ENCODE peak calls at places on chromosomes 13 and 19, in seven cellular contexts. One of them, this sample, is unnamed.

GRCh38 chr13:18947376-18947977 is 234.1 kb downstream of the TUBA3C start:
- DNase-seq in kidney epithelial cell: no peak
- DNase-seq in neural progenitor cell: no peak
- DNase-seq in suprapubic skin: no peak
- DNase-seq in Peyer's patch: peak
- DNase-seq in fibroblast of mammary gland: no peak
- DNase-seq in PC-3: no peak
- DNase-seq in this sample: no peak

GRCh38 chr19:30841934-30842333 is 469.8 kb downstream of the ZNF536 start:
- DNase-seq in PC-3: no peak
- DNase-seq in fibroblast of mammary gland: no peak
- DNase-seq in kidney epithelial cell: no peak
- DNase-seq in neural progenitor cell: no peak
- DNase-seq in suprapubic skin: no peak
- DNase-seq in Peyer's patch: no peak
- DNase-seq in this sample: no peak

GRCh38 chr19:47661571-47661970 is 51.7 kb upstream of the EHD2 start:
- DNase-seq in neural progenitor cell: no peak
- DNase-seq in kidney epithelial cell: no peak
- DNase-seq in Peyer's patch: no peak
- DNase-seq in PC-3: no peak
- DNase-seq in suprapubic skin: no peak
- DNase-seq in fibroblast of mammary gland: peak
- DNase-seq in this sample: no peak

GRCh38 chr19:36564391-36564790 is 8.7 kb downstream of the ZNF529 start:
- DNase-seq in Peyer's patch: no peak
- DNase-seq in suprapubic skin: no peak
- DNase-seq in neural progenitor cell: no peak
- DNase-seq in kidney epithelial cell: no peak
- DNase-seq in PC-3: no peak
- DNase-seq in fibroblast of mammary gland: no peak
- DNase-seq in this sample: no peak

GRCh38 chr13:113474179-113474578 is 16.3 kb downstream of the DCUN1D2 start:
- DNase-seq in kidney epithelial cell: no peak
- DNase-seq in neural progenitor cell: no peak
- DNase-seq in Peyer's patch: no peak
- DNase-seq in PC-3: no peak
- DNase-seq in fibroblast of mammary gland: peak
- DNase-seq in suprapubic skin: no peak
- DNase-seq in this sample: no peak

GRCh38 chr13:37868691-37869505 is 674 bp downstream of the TRPC4 start:
- DNase-seq in fibroblast of mammary gland: peak
- DNase-seq in Peyer's patch: no peak
- DNase-seq in kidney epithelial cell: peak
- DNase-seq in neural progenitor cell: peak
- DNase-seq in suprapubic skin: no peak
- DNase-seq in PC-3: no peak
- DNase-seq in this sample: no peak

GRCh38 chr13:29934531-29935308 is 84.3 kb upstream of the UBL3 start:
- DNase-seq in neural progenitor cell: no peak
- DNase-seq in Peyer's patch: no peak
- DNase-seq in PC-3: peak
- DNase-seq in suprapubic skin: no peak
- DNase-seq in kidney epithelial cell: no peak
- DNase-seq in fibroblast of mammary gland: no peak
- DNase-seq in this sample: no peak

GRCh38 chr13:21395953-21396352 is 63.1 kb downstream of the ZDHHC20 start:
- DNase-seq in kidney epithelial cell: no peak
- DNase-seq in PC-3: no peak
- DNase-seq in Peyer's patch: no peak
- DNase-seq in suprapubic skin: no peak
- DNase-seq in neural progenitor cell: no peak
- DNase-seq in fibroblast of mammary gland: no peak
- DNase-seq in this sample: no peak

GRCh38 chr19:39420769-39421168 is 8.3 kb downstream of the PLEKHG2 start:
- DNase-seq in neural progenitor cell: no peak
- DNase-seq in suprapubic skin: no peak
- DNase-seq in Peyer's patch: no peak
- DNase-seq in PC-3: no peak
- DNase-seq in fibroblast of mammary gland: no peak
- DNase-seq in kidney epithelial cell: no peak
- DNase-seq in this sample: no peak

GRCh38 chr19:13521066-13521465 is 14.8 kb upstream of the CACNA1A start:
- DNase-seq in neural progenitor cell: no peak
- DNase-seq in kidney epithelial cell: no peak
- DNase-seq in PC-3: peak
- DNase-seq in Peyer's patch: no peak
- DNase-seq in fibroblast of mammary gland: no peak
- DNase-seq in suprapubic skin: no peak
- DNase-seq in this sample: no peak

GRCh38 chr19:49094505-49095482 is 9.5 kb downstream of the SNRNP70 start:
- DNase-seq in kidney epithelial cell: no peak
- DNase-seq in suprapubic skin: no peak
- DNase-seq in Peyer's patch: no peak
- DNase-seq in neural progenitor cell: no peak
- DNase-seq in fibroblast of mammary gland: no peak
- DNase-seq in PC-3: no peak
- DNase-seq in this sample: peak

GRCh38 chr13:111873676-111874178 is 193.2 kb upstream of the SOX1 start:
- DNase-seq in neural progenitor cell: no peak
- DNase-seq in Peyer's patch: no peak
- DNase-seq in PC-3: no peak
- DNase-seq in fibroblast of mammary gland: no peak
- DNase-seq in kidney epithelial cell: no peak
- DNase-seq in suprapubic skin: no peak
- DNase-seq in this sample: no peak

GRCh38 chr13:113397606-113398425 is 33.9 kb upstream of the GRTP1 start:
- DNase-seq in suprapubic skin: no peak
- DNase-seq in Peyer's patch: peak
- DNase-seq in fibroblast of mammary gland: no peak
- DNase-seq in kidney epithelial cell: no peak
- DNase-seq in PC-3: no peak
- DNase-seq in neural progenitor cell: no peak
- DNase-seq in this sample: no peak

GRCh38 chr19:18417250-18418033 is 1.8 kb upstream of the SSBP4 start:
- DNase-seq in kidney epithelial cell: no peak
- DNase-seq in neural progenitor cell: peak
- DNase-seq in fibroblast of mammary gland: peak
- DNase-seq in suprapubic skin: peak
- DNase-seq in Peyer's patch: no peak
- DNase-seq in PC-3: peak
- DNase-seq in this sample: peak

GRCh38 chr19:10815969-10816635 is 19.9 kb downstream of the TMED1 start:
- DNase-seq in Peyer's patch: no peak
- DNase-seq in suprapubic skin: no peak
- DNase-seq in neural progenitor cell: no peak
- DNase-seq in PC-3: no peak
- DNase-seq in kidney epithelial cell: no peak
- DNase-seq in fibroblast of mammary gland: peak
- DNase-seq in this sample: no peak

GRCh38 chr19:10892256-10892655 is 20.9 kb downstream of the CARM1 start:
- DNase-seq in suprapubic skin: no peak
- DNase-seq in PC-3: no peak
- DNase-seq in neural progenitor cell: no peak
- DNase-seq in Peyer's patch: no peak
- DNase-seq in kidney epithelial cell: no peak
- DNase-seq in fibroblast of mammary gland: no peak
- DNase-seq in this sample: no peak

GRCh38 chr19:49339364-49340068 is 4.3 kb downstream of the CD37 start:
- DNase-seq in fibroblast of mammary gland: peak
- DNase-seq in kidney epithelial cell: peak
- DNase-seq in suprapubic skin: peak
- DNase-seq in PC-3: peak
- DNase-seq in neural progenitor cell: peak
- DNase-seq in Peyer's patch: peak
- DNase-seq in this sample: peak

GRCh38 chr13:41456768-41457588 is at the start of gene RGCC:
- DNase-seq in suprapubic skin: peak
- DNase-seq in neural progenitor cell: peak
- DNase-seq in kidney epithelial cell: no peak
- DNase-seq in Peyer's patch: peak
- DNase-seq in PC-3: peak
- DNase-seq in fibroblast of mammary gland: peak
- DNase-seq in this sample: peak

GRCh38 chr13:25803626-25804025 is 248.2 kb downstream of the SHISA2 start:
- DNase-seq in fibroblast of mammary gland: no peak
- DNase-seq in suprapubic skin: no peak
- DNase-seq in kidney epithelial cell: no peak
- DNase-seq in neural progenitor cell: no peak
- DNase-seq in Peyer's patch: no peak
- DNase-seq in PC-3: peak
- DNase-seq in this sample: no peak

DNA sequence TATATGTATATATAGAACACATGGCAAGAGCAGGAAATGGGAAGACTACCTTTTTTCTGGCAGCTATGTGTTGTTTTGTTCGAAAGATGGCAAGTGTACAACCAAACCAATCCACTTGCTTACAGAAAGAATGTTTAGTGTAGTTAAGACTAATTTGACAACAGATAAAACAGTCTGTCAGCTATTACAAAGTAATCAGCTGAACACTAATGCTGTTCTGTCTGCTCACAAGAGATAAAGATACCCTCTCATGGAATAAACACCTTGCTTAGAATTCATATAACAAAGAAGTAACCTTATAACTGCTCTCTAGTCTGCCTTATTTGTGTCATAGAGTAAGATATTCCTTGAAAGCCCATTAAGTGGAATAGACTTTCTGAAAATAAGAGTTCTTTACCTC is 840 bp upstream of the KCNRG start:
- DNase-seq in fibroblast of mammary gland: no peak
- DNase-seq in neural progenitor cell: no peak
- DNase-seq in suprapubic skin: no peak
- DNase-seq in Peyer's patch: no peak
- DNase-seq in kidney epithelial cell: no peak
- DNase-seq in PC-3: no peak
- DNase-seq in this sample: no peak
- TF ChIP-seq CTCF in fibroblast of mammary gland: no peak
- TF ChIP-seq CTCF in neural progenitor cell: no peak
- TF ChIP-seq CTCF in suprapubic skin: no peak
- TF ChIP-seq CTCF in Peyer's patch: no peak
- TF ChIP-seq CTCF in kidney epithelial cell: no peak
- TF ChIP-seq CTCF in PC-3: no peak
- TF ChIP-seq CTCF in this sample: no peak

GRCh38 chr19:46411088-46412033 is 2.0 kb downstream of the CCDC8 start:
- DNase-seq in kidney epithelial cell: no peak
- DNase-seq in suprapubic skin: no peak
- DNase-seq in fibroblast of mammary gland: no peak
- DNase-seq in neural progenitor cell: no peak
- DNase-seq in PC-3: no peak
- DNase-seq in Peyer's patch: no peak
- DNase-seq in this sample: no peak
- H3K4me3 ChIP-seq in kidney epithelial cell: peak
- H3K4me3 ChIP-seq in suprapubic skin: peak
- H3K4me3 ChIP-seq in fibroblast of mammary gland: peak
- H3K4me3 ChIP-seq in neural progenitor cell: peak
- H3K4me3 ChIP-seq in PC-3: no peak
- H3K4me3 ChIP-seq in Peyer's patch: peak
- H3K4me3 ChIP-seq in this sample: peak

GRCh38 chr13:49472186-49472585 is 23.6 kb upstream of the PHF11 start:
- DNase-seq in suprapubic skin: no peak
- DNase-seq in kidney epithelial cell: no peak
- DNase-seq in PC-3: no peak
- DNase-seq in Peyer's patch: no peak
- DNase-seq in neural progenitor cell: no peak
- DNase-seq in fibroblast of mammary gland: peak
- DNase-seq in this sample: no peak
- TF ChIP-seq CTCF in suprapubic skin: no peak
- TF ChIP-seq CTCF in kidney epithelial cell: no peak
- TF ChIP-seq CTCF in PC-3: no peak
- TF ChIP-seq CTCF in Peyer's patch: no peak
- TF ChIP-seq CTCF in neural progenitor cell: no peak
- TF ChIP-seq CTCF in fibroblast of mammary gland: no peak
- TF ChIP-seq CTCF in this sample: no peak

DNA sequence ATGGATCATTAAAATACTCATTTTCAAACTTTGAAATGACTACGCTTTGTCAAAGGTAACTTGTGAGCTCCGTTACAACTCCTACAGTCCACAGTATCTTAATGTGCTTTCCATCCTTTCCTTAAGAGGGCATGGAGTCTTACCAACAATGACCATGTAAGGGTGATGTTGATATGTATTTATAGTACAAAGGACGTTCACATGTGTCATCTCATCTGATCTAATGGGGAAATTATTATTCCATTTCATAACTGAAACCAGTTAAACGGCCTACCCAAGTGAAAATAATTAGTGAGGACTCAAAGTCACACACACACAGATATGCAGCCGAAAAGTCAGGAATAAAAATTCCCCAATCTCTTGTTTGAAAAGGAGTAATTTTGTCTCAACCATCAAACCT is 9.6 kb downstream of the USP12 start:
- DNase-seq in kidney epithelial cell: no peak
- DNase-seq in neural progenitor cell: no peak
- DNase-seq in PC-3: no peak
- DNase-seq in fibroblast of mammary gland: peak
- DNase-seq in Peyer's patch: no peak
- DNase-seq in suprapubic skin: no peak
- DNase-seq in this sample: no peak
- H3K4me3 ChIP-seq in kidney epithelial cell: no peak
- H3K4me3 ChIP-seq in neural progenitor cell: no peak
- H3K4me3 ChIP-seq in PC-3: no peak
- H3K4me3 ChIP-seq in fibroblast of mammary gland: no peak
- H3K4me3 ChIP-seq in Peyer's patch: no peak
- H3K4me3 ChIP-seq in suprapubic skin: no peak
- H3K4me3 ChIP-seq in this sample: no peak

DNA sequence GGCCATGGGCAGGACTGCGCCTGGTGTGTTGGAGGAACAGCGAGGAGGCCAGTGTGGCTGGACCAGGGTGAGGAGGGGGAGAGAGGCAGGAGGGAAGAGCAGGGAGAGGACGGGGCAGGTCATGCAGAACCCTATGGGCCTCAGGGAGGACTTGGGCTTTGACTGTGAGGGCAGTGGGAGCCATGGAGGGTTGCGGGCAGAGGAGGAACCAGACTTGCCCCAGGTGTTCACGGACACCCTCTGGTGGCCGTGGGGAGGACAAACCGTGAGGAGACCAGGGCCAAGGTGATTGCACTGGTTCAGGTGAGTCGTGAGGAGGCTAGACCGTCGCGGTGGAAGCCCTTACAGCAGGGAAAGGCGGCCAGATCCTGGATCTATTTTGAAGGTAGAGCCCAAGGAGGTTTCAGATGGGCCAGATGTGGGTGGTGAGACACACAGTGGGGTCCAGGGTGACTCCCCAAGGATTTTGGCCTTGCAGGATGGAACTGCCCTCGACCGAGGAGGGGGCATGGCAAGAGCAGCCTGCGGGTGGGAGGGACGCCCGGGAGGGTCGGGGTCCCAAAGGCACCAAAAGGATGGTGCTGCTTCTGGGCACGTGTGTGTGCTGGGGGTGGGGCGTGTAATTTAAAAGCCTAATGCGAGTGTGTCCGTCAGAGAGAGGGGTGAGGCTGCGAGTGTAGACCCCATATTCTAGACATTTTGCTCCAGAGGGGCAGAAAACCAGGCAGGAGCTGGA is 2.7 kb upstream of the REXO1 start:
- DNase-seq in neural progenitor cell: no peak
- DNase-seq in kidney epithelial cell: no peak
- DNase-seq in PC-3: peak
- DNase-seq in fibroblast of mammary gland: no peak
- DNase-seq in suprapubic skin: no peak
- DNase-seq in Peyer's patch: no peak
- DNase-seq in this sample: no peak
- TF ChIP-seq CTCF in neural progenitor cell: no peak
- TF ChIP-seq CTCF in kidney epithelial cell: peak
- TF ChIP-seq CTCF in PC-3: peak
- TF ChIP-seq CTCF in fibroblast of mammary gland: peak
- TF ChIP-seq CTCF in suprapubic skin: no peak
- TF ChIP-seq CTCF in Peyer's patch: no peak
- TF ChIP-seq CTCF in this sample: peak